ENCODE peak calls at places on chromosomes 5 and 9, in seven cellular contexts. Q, T, H, W, E, D and B are unnamed samples.

GRCh38 chr9:104082147-104082546 is 12.0 kb upstream of the SMC2 start:
- DNase-seq in D (no peak), W (no peak), E (no peak), Q (no peak), T (no peak), H (no peak), B (no peak)

GRCh38 chr5:142769251-142769792 is 855 bp upstream of the ARHGAP26 start:
- DNase-seq in Q (no peak), E (peak; percentile 67), D (peak; percentile 54), W (no peak), T (peak; percentile 53), H (peak; percentile 42), B (peak; percentile 58)

GRCh38 chr5:100900142-100900795 is 2.8 kb downstream of the ST8SIA4 start:
- DNase-seq in D (peak; percentile 69), W (no peak), Q (peak; percentile 53), T (peak; percentile 44), H (peak; percentile 57), E (peak; percentile 28), B (peak; percentile 39)

GRCh38 chr5:169071-169727 is 22.1 kb upstream of the LRRC14B start:
- DNase-seq in T (no peak), H (no peak), E (no peak), W (no peak), D (no peak), Q (peak; percentile 9), B (no peak)

GRCh38 chr9:33638516-33638915 is 114.5 kb downstream of the ANKRD18B start:
- DNase-seq in W (no peak), Q (no peak), D (peak; percentile 3), T (no peak), H (no peak), E (no peak), B (no peak)

GRCh38 chr9:125970340-125970739 is 223.2 kb downstream of the PBX3 start:
- DNase-seq in E (no peak), T (no peak), W (no peak), D (no peak), Q (no peak), H (no peak), B (no peak)

GRCh38 chr9:125747053-125747764 is at the start of gene PBX3:
- DNase-seq in T (peak; percentile 86), E (peak; percentile 80), H (peak; percentile 69), D (peak; percentile 53), W (no peak), Q (peak; percentile 17), B (peak; percentile 77)

GRCh38 chr9:109150925-109151547 is 16.0 kb downstream of the FRRS1L start:
- DNase-seq in Q (peak; percentile 29), E (no peak), H (no peak), D (no peak), W (no peak), T (no peak), B (no peak)

GRCh38 chr5:21063146-21063545 is 1075.1 kb upstream of the CDH18 start:
- DNase-seq in W (no peak), T (no peak), E (no peak), Q (no peak), D (no peak), H (no peak), B (no peak)

GRCh38 chr9:127316586-127317383 is 52.2 kb downstream of the GARNL3 start:
- DNase-seq in Q (peak; percentile 32), H (no peak), W (no peak), T (no peak), E (no peak), D (no peak), B (peak; percentile 76)

DNA sequence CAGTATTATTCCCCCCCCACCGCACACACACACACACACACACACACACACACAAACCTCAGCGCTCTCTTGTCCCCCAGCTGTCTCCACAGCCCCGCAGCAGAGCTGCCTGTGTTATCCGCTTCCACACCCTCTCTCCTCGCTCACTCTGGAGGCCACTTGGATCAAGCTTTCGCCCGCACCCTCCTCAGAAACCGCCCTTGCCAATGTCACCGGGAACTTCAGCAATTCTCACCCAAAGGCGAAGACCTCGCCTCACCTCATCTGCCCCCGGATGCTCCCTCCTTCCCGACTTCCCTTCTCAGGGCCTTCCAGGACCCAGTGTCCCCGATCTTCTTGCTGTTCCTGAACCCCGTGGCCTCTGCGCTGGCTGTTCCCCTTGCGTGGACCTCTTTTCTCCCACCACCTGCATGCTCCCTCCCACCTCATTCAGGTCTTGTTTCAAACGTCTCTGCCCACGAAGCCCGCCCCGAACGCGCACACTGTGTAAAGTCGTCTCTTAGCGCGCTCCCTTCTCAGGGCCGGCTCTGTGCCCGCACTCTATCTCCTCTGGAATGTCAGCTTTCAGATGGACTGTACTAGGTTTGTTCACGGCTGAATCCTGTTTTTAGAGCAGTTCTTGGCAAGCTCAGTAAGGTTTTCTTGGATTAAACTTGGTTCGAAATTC is 872 bp upstream of the TRIM7 start:
- DNase-seq in H (no peak), Q (no peak), D (no peak), T (peak; percentile 66), E (peak; percentile 45), W (no peak), B (no peak)
- H3K4me3 ChIP-seq in H (peak overlapping the region; percentile 79), Q (peak overlapping the region; percentile 85), D (peak overlapping the region; percentile 78), T (peak overlapping the region; percentile 83), E (peak overlapping the region; percentile 53), W (peak overlapping the region; percentile 70), B (peak overlapping the region; percentile 77)

DNA sequence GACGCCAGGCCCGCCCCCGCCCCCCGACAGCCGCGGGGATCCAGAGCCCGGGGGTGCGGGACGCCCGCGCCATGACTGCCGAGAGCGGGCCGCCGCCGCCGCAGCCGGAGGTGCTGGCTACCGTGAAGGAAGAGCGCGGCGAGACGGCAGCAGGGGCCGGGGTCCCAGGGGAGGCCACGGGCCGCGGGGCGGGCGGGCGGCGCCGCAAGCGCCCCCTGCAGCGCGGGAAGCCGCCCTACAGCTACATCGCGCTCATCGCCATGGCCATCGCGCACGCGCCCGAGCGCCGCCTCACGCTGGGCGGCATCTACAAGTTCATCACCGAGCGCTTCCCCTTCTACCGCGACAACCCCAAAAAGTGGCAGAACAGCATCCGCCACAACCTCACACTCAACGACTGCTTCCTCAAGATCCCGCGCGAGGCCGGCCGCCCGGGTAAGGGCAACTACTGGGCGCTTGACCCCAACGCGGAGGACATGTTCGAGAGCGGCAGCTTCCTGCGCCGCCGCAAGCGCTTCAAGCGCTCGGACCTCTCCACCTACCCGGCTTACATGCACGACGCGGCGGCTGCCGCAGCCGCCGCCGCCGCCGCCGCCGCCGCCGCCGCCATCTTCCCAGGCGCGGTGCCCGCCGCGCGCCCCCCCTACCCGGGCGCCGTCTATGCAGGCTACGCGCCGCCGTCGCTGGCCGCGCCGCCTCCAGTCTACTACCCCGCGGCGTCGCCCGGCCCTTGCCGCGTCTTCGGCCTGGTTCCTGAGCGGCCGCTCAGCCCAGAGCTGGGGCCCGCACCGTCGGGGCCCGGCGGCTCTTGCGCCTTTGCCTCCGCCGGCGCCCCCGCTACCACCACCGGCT is 1.0 kb downstream of the FOXE1 start:
- DNase-seq in D (no peak), Q (no peak), H (peak; percentile 82), E (peak; percentile 70), W (no peak), T (peak; percentile 66), B (peak; percentile 56)
- TF ChIP-seq EZH2phosphoT487 in D (no peak), Q (no peak), H (no peak), E (no peak), W (no peak), T (peak; percentile 91), B (no peak)

GRCh38 chr5:175443514-175444059 is 395 bp downstream of the DRD1 start:
- DNase-seq in E (no peak), D (no peak), H (peak; percentile 44), T (peak; percentile 46), Q (no peak), W (no peak), B (peak; percentile 6)

GRCh38 chr5:175444905-175445456 is 999 bp upstream of the DRD1 start:
- DNase-seq in E (no peak), T (no peak), D (no peak), H (peak; percentile 64), Q (no peak), W (no peak), B (no peak)

GRCh38 chr5:175447571-175447970 is 3.6 kb upstream of the DRD1 start:
- DNase-seq in W (no peak), H (no peak), T (peak; percentile 32), Q (no peak), D (no peak), E (no peak), B (no peak)

GRCh38 chr5:175448276-175448675 is 4.3 kb upstream of the DRD1 start:
- DNase-seq in T (peak; percentile 58), H (no peak), Q (no peak), E (no peak), D (no peak), W (no peak), B (no peak)

GRCh38 chr5:175444060-175444904 is at the start of gene DRD1:
- DNase-seq in E (peak; percentile 77), W (no peak), D (peak; percentile 66), H (peak; percentile 86), T (peak; percentile 85), Q (peak; percentile 40), B (peak; percentile 59)
- TF ChIP-seq EZH2 in E (no peak), W (no peak), D (no peak), H (peak; percentile 60), T (peak; percentile 91), Q (peak; percentile 11), B (no peak)

GRCh38 chr9:117300686-117301085 is 114.2 kb downstream of the ASTN2 start:
- DNase-seq in W (no peak), H (no peak), D (no peak), T (no peak), Q (no peak), E (no peak), B (no peak)
- H3K4me3 ChIP-seq in W (no peak overlapping the region), H (no peak overlapping the region), D (no peak overlapping the region), T (no peak overlapping the region), Q (no peak overlapping the region), E (no peak overlapping the region), B (no peak overlapping the region)

DNA sequence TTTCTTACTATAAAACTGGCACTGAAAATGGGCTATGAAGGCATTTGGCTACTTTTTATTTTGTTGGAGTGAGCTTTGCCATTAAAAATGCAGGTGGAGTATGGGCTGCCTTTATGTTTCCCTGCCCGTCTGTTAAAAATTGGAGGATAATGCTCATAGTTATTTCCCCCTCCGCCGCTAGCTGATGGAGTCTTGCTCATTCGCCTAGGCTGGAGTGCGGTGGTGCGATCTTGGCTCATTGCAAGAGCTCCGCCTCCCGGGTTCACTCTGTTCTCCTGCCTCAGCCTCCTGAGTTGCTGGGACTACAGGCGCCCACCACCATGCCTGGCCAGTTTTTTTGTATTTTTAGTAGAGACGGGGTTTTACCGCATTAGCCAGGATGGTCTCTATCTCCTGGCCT is 8.6 kb downstream of the G3BP1 start:
- DNase-seq in Q (no peak), E (no peak), W (no peak), D (no peak), H (peak; percentile 61), T (no peak), B (no peak)
- TF ChIP-seq EZH2phosphoT487 in Q (no peak), E (no peak), W (no peak), D (no peak), H (no peak), T (no peak), B (no peak)

DNA sequence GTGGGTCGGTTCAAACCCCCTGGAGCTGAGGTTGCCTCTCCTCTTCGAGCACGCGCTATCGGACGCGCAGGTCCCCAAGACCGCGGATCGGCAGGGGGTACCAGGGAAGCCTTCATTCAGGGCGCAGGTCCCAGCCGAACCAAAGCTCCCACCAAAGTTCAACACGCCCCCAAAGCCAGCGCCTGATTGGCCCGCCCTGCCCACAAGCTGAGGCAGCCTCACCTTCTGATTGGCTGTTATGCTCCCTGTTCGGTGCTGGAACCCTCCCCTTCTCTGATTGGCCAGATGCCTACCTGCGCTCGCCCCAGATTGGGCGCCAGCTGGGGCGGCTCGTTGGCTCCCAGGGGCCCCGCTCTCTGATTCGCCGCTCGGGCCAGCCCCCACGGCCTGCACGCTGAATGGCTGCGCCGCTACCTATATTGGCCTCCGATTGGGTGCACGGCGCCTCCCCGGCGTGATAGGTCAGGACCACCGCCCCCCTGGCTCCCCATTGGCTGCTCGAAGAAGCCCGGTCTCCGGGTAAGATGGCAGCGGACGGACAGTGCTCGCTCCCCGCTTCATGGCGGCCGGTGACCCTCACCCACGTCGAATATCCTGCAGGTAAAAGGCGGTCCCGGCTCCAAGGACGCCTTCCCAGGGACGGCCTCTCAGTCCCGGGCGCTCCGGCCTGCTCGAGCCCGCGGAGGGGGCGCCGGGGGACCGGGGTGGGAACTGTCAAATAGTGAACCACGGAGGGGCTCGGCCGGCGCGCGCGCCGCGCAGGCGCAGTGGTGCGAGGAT is at the start of gene DOLPP1:
- DNase-seq in E (peak; percentile 100), H (peak; percentile 99), Q (peak; percentile 97), T (peak; percentile 100), W (peak; percentile 96), D (peak; percentile 99), B (peak; percentile 100)
- TF ChIP-seq EZH2 in E (no peak), H (no peak), Q (no peak), T (no peak), W (no peak), D (no peak), B (no peak)